ENCODE peak calls at places on chromosomes 16 and 17, in seven cellular contexts. Y is GM23338, G is adrenal gland, H is A549, O is AG04449, J is ascending aorta, B is cardiac muscle cell. F is an unnamed sample.
A peak's percentile ranks its signal among the peaks of the same experiment; 100 is the strongest.

GRCh38 chr16:9092963-9093477 is 1.6 kb downstream of the HAPSTR1 start:
- DNase-seq in Y (peak; percentile 62), G (peak; percentile 68), H (peak; percentile 18), O (no peak), J (no peak), B (peak; percentile 63), F (no peak)

GRCh38 chr17:7709031-7709430 is 4.0 kb downstream of the EFNB3 start:
- DNase-seq in Y (no peak), G (no peak), H (no peak), O (no peak), J (no peak), B (no peak), F (no peak)

GRCh38 chr16:81625544-81626152 is 153.4 kb upstream of the PLCG2 start:
- DNase-seq in Y (no peak), G (peak; percentile 96), H (no peak), O (no peak), J (peak; percentile 79), B (no peak), F (no peak)

GRCh38 chr16:79229371-79229770 is 371.2 kb downstream of the MAF start:
- DNase-seq in Y (no peak), G (no peak), H (no peak), O (no peak), J (no peak), B (no peak), F (no peak)

GRCh38 chr16:11835891-11836652 is 15.3 kb downstream of the RSL1D1 start:
- DNase-seq in Y (peak; percentile 41), G (no peak), H (no peak), O (no peak), J (no peak), B (peak; percentile 42), F (no peak)

GRCh38 chr16:2857451-2858244 is at the start of gene PRSS22:
- DNase-seq in Y (peak; percentile 80), G (no peak), H (no peak), O (no peak), J (no peak), B (no peak), F (no peak)

GRCh38 chr17:1730345-1731193 is 6.1 kb downstream of the WDR81 start:
- DNase-seq in Y (no peak), G (peak; percentile 93), H (no peak), O (no peak), J (peak; percentile 85), B (no peak), F (peak; percentile 83)

GRCh38 chr16:68235882-68236803 is at the start of gene ESRP2:
- DNase-seq in Y (peak; percentile 85), G (peak; percentile 65), H (no peak), O (no peak), J (peak; percentile 72), B (peak; percentile 43), F (no peak)

GRCh38 chr17:44269795-44270320 is 1.9 kb upstream of the SLC4A1 start:
- DNase-seq in Y (no peak), G (no peak), H (no peak), O (no peak), J (no peak), B (no peak), F (no peak)

GRCh38 chr17:70525976-70526375 is 356.6 kb downstream of the KCNJ2 start:
- DNase-seq in Y (no peak), G (no peak), H (no peak), O (no peak), J (no peak), B (no peak), F (no peak)

GRCh38 chr17:76900723-76901122 is 32.5 kb downstream of the MGAT5B start:
- DNase-seq in Y (no peak), G (no peak), H (no peak), O (no peak), J (no peak), B (no peak), F (no peak)

GRCh38 chr16:83296505-83296904 is 511.3 kb upstream of the HSBP1 start:
- DNase-seq in Y (no peak), G (no peak), H (no peak), O (no peak), J (no peak), B (no peak), F (no peak)

GRCh38 chr17:62187681-62188080 is 122.6 kb upstream of the MED13 start:
- DNase-seq in Y (no peak), G (no peak), H (no peak), O (no peak), J (no peak), B (no peak), F (no peak)

GRCh38 chr16:4244254-4244812 is 2.5 kb upstream of the SRL start:
- DNase-seq in Y (no peak), G (no peak), H (no peak), O (no peak), J (no peak), B (peak; percentile 72), F (no peak)

GRCh38 chr16:87234601-87235000 is 82.6 kb downstream of the C16orf95 start:
- DNase-seq in Y (no peak), G (no peak), H (no peak), O (no peak), J (no peak), B (no peak), F (no peak)

GRCh38 chr16:75108792-75109731 is 7.5 kb downstream of the LDHD start:
- DNase-seq in Y (no peak), G (peak; percentile 98), H (peak; percentile 69), O (peak; percentile 46), J (peak; percentile 96), B (no peak), F (peak; percentile 90)

GRCh38 chr16:5668553-5668952 is 571.0 kb upstream of the EEF2KMT start:
- DNase-seq in Y (no peak), G (no peak), H (no peak), O (no peak), J (no peak), B (no peak), F (no peak)

GRCh38 chr17:75785770-75786538 is 1.3 kb downstream of the UNK start:
- DNase-seq in Y (no peak), G (no peak), H (no peak), O (no peak), J (no peak), B (no peak), F (no peak)

GRCh38 chr16:83470406-83470805 is 337.4 kb upstream of the HSBP1 start:
- DNase-seq in Y (no peak), G (no peak), H (no peak), O (peak; percentile 28), J (no peak), B (no peak), F (no peak)

GRCh38 chr17:44006581-44007345 is 2.3 kb downstream of the NAGS start:
- DNase-seq in Y (peak; percentile 99), G (peak; percentile 98), H (peak; percentile 97), O (peak; percentile 71), J (peak; percentile 98), B (peak; percentile 98), F (peak; percentile 95)

GRCh38 chr16:28092721-28093382 is 29.3 kb upstream of the GSG1L start:
- DNase-seq in Y (peak; percentile 65), G (no peak), H (no peak), O (no peak), J (no peak), B (no peak), F (no peak)
- TF ChIP-seq CTCF in Y (no peak), G (no peak), H (no peak), O (no peak), J (no peak), B (no peak), F (no peak)

GRCh38 chr17:47789611-47790520 is 31.7 kb downstream of the OSBPL7 start:
- DNase-seq in Y (peak; percentile 80), G (peak; percentile 66), H (peak; percentile 79), O (no peak), J (no peak), B (peak; percentile 75), F (peak; percentile 85)
- TF ChIP-seq CTCF in Y (peak; percentile 25), G (peak; percentile 38), H (peak; percentile 70), O (peak; percentile 63), J (peak; percentile 41), B (peak; percentile 57), F (peak; percentile 64)

GRCh38 chr16:57855188-57855587 is 52.9 kb upstream of the KIFC3 start:
- DNase-seq in Y (no peak), G (no peak), H (no peak), O (no peak), J (no peak), B (no peak), F (no peak)

GRCh38 chr16:57858635-57859034 is 56.3 kb upstream of the KIFC3 start:
- DNase-seq in Y (no peak), G (no peak), H (no peak), O (no peak), J (no peak), B (no peak), F (no peak)

GRCh38 chr16:57863434-57864160 is 61.3 kb upstream of the KIFC3 start:
- DNase-seq in Y (peak; percentile 88), G (peak; percentile 80), H (peak; percentile 86), O (peak; percentile 44), J (peak; percentile 81), B (peak; percentile 72), F (peak; percentile 86)

GRCh38 chr16:57862698-57863433 is 60.6 kb upstream of the KIFC3 start:
- DNase-seq in Y (peak; percentile 28), G (no peak), H (peak; percentile 82), O (no peak), J (no peak), B (peak; percentile 48), F (no peak)

DNA sequence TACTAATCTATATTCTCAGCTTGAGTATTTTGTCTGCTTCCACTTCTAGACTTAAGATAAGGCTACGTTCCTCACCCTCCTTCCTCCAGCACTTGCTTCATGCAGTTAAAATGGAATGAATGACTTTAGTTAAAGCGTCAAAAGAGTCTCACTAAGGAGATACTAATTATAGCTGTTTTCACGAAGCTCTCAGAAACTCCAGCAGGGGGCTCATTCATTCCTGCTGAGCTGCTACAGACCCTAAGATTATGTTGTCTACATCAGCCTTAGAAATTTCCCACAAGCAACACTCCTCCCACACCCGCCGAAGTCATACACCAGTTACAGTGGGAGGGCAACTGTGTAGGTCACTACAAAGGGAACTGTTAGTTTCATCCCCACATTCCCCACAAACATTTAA is 57.0 kb upstream of the KIFC3 start:
- DNase-seq in Y (peak; percentile 77), G (no peak), H (peak; percentile 82), O (no peak), J (peak; percentile 47), B (peak; percentile 77), F (no peak)
- TF ChIP-seq CTCF in Y (peak; percentile 53), G (no peak), H (peak; percentile 55), O (peak; percentile 13), J (no peak), B (peak; percentile 54), F (peak; percentile 43)

GRCh38 chr16:59113009-59113408 is 378.9 kb upstream of the GOT2 start:
- DNase-seq in Y (no peak), G (no peak), H (no peak), O (no peak), J (no peak), B (no peak), F (no peak)

GRCh38 chr16:59111280-59111679 is 377.2 kb upstream of the GOT2 start:
- DNase-seq in Y (no peak), G (no peak), H (no peak), O (no peak), J (no peak), B (no peak), F (no peak)

DNA sequence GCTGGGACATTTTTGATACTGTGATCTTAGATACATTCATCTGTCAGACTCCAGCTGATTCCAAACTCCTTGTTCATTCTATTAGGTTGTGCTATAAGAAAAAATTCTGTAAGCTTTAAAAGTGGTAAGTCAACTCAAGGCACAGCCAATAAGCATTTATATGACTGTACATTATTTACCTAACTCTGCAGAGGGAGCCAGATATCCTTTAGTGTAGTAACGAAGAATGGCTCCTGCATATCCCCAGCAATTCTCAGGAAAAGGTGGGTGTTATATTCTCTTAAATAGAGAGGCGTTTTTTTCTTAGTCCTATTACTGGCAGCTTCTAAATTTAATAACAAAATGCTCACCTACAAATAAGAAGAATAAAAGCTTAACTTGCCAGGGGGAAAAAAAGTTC is 374.3 kb upstream of the GOT2 start:
- DNase-seq in Y (no peak), G (no peak), H (peak; percentile 20), O (no peak), J (no peak), B (no peak), F (no peak)
- TF ChIP-seq CTCF in Y (no peak), G (no peak), H (peak; percentile 16), O (no peak), J (no peak), B (no peak), F (peak; percentile 37)

F was measured in osteocyte.